ENCODE peak calls at places on chromosomes 3 and 15, in four cellular contexts. One of them, this sample, is unnamed.

GRCh38 chr3:4985330-4986174 is 6.3 kb downstream of the BHLHE40 start:
- DNase-seq in GM12878: no peak
- DNase-seq in K562: no peak
- DNase-seq in HepG2: peak; percentile 83
- DNase-seq in this sample: no peak

GRCh38 chr3:78732893-78733292 is 1034.9 kb downstream of the ROBO1 start:
- DNase-seq in GM12878: no peak
- DNase-seq in HepG2: no peak
- DNase-seq in K562: no peak
- DNase-seq in this sample: no peak

GRCh38 chr15:88255496-88256171 is 905 bp downstream of the NTRK3 start:
- DNase-seq in GM12878: no peak
- DNase-seq in HepG2: no peak
- DNase-seq in K562: no peak
- DNase-seq in this sample: peak; percentile 43

GRCh38 chr3:126436826-126437717 is 38.6 kb downstream of the ZXDC start:
- DNase-seq in K562: no peak
- DNase-seq in GM12878: no peak
- DNase-seq in HepG2: no peak
- DNase-seq in this sample: no peak

GRCh38 chr15:94576889-94577533 is 345.6 kb downstream of the MCTP2 start:
- DNase-seq in K562: peak; percentile 46
- DNase-seq in HepG2: peak; percentile 20
- DNase-seq in GM12878: no peak
- DNase-seq in this sample: peak; percentile 54

GRCh38 chr15:42939841-42940240 is 19.3 kb upstream of the TTBK2 start:
- DNase-seq in HepG2: no peak
- DNase-seq in GM12878: no peak
- DNase-seq in K562: no peak
- DNase-seq in this sample: no peak

GRCh38 chr3:148759425-148759824 is 61.7 kb downstream of the AGTR1 start:
- DNase-seq in HepG2: no peak
- DNase-seq in GM12878: no peak
- DNase-seq in K562: no peak
- DNase-seq in this sample: no peak

GRCh38 chr3:156448300-156448699 is 106.6 kb downstream of the SSR3 start:
- DNase-seq in GM12878: no peak
- DNase-seq in HepG2: peak; percentile 5
- DNase-seq in K562: peak; percentile 33
- DNase-seq in this sample: peak; percentile 65

GRCh38 chr3:168888781-168889180 is 774.7 kb downstream of the MECOM start:
- DNase-seq in GM12878: no peak
- DNase-seq in K562: no peak
- DNase-seq in HepG2: no peak
- DNase-seq in this sample: no peak

GRCh38 chr3:39385456-39386098 is 2.4 kb downstream of the SLC25A38 start:
- DNase-seq in K562: peak; percentile 38
- DNase-seq in HepG2: no peak
- DNase-seq in GM12878: no peak
- DNase-seq in this sample: no peak

GRCh38 chr15:55770808-55771207 is 27.9 kb upstream of the PRTG start:
- DNase-seq in HepG2: no peak
- DNase-seq in GM12878: no peak
- DNase-seq in K562: no peak
- DNase-seq in this sample: no peak

DNA sequence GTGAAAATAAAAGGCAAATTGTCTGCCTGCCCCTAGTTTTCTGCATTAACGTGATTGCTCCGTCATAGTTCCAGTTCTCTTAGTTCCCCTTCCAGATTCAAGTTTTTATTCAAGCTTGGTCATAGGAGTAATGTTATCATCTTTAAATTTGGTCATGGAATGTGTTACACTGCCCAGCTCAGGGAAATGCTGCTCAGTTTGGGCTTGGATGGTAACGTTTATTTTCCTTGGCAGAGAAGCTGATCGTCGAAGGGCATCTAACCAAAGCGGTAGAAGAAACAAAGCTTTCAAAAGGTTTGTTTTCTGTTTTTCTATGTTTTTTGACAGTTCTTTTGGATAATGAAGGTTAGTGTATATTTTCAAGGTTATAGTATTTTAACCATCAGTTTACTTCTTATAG is 118.4 kb upstream of the FLNB start:
- DNase-seq in K562: no peak
- DNase-seq in GM12878: no peak
- DNase-seq in HepG2: no peak
- DNase-seq in this sample: no peak
- TF ChIP-seq TARDBP in K562: no peak
- TF ChIP-seq TARDBP in GM12878: no peak
- TF ChIP-seq TARDBP in HepG2: no peak
- TF ChIP-seq TARDBP in this sample: no peak

GRCh38 chr15:29309139-29309538 is 39.5 kb upstream of the NSMCE3 start:
- DNase-seq in K562: no peak
- DNase-seq in HepG2: no peak
- DNase-seq in GM12878: peak; percentile 57
- DNase-seq in this sample: no peak

GRCh38 chr15:29316422-29316821 is 46.8 kb upstream of the NSMCE3 start:
- DNase-seq in HepG2: no peak
- DNase-seq in GM12878: no peak
- DNase-seq in K562: no peak
- DNase-seq in this sample: no peak

GRCh38 chr15:29308299-29308698 is 38.7 kb upstream of the NSMCE3 start:
- DNase-seq in K562: no peak
- DNase-seq in HepG2: no peak
- DNase-seq in GM12878: no peak
- DNase-seq in this sample: no peak

GRCh38 chr15:29312387-29312786 is 42.8 kb upstream of the NSMCE3 start:
- DNase-seq in GM12878: no peak
- DNase-seq in HepG2: no peak
- DNase-seq in K562: no peak
- DNase-seq in this sample: no peak
- TF ChIP-seq FOXM1 in GM12878: peak; percentile 65
- TF ChIP-seq FOXM1 in HepG2: no peak
- TF ChIP-seq FOXM1 in K562: no peak
- TF ChIP-seq FOXM1 in this sample: no peak

GRCh38 chr15:70580958-70581357 is 182.4 kb downstream of the UACA start:
- DNase-seq in K562: no peak
- DNase-seq in GM12878: no peak
- DNase-seq in HepG2: no peak
- DNase-seq in this sample: no peak
- TF ChIP-seq TARDBP in K562: no peak
- TF ChIP-seq TARDBP in GM12878: no peak
- TF ChIP-seq TARDBP in HepG2: no peak
- TF ChIP-seq TARDBP in this sample: no peak

GRCh38 chr3:57120040-57120802 is 44.9 kb downstream of the IL17RD start:
- DNase-seq in K562: no peak
- DNase-seq in HepG2: no peak
- DNase-seq in GM12878: no peak
- DNase-seq in this sample: no peak
- TF ChIP-seq FOXM1 in K562: no peak
- TF ChIP-seq FOXM1 in HepG2: no peak
- TF ChIP-seq FOXM1 in GM12878: no peak
- TF ChIP-seq FOXM1 in this sample: no peak

GRCh38 chr3:153215497-153215896 is 53.5 kb downstream of the RAP2B start:
- DNase-seq in GM12878: no peak
- DNase-seq in HepG2: no peak
- DNase-seq in K562: no peak
- DNase-seq in this sample: no peak

GRCh38 chr3:153210116-153210515 is 48.1 kb downstream of the RAP2B start:
- DNase-seq in GM12878: no peak
- DNase-seq in K562: peak; percentile 15
- DNase-seq in HepG2: no peak
- DNase-seq in this sample: no peak

GRCh38 chr3:153210660-153211059 is 48.6 kb downstream of the RAP2B start:
- DNase-seq in HepG2: no peak
- DNase-seq in K562: no peak
- DNase-seq in GM12878: no peak
- DNase-seq in this sample: no peak

GRCh38 chr3:153209596-153209995 is 47.6 kb downstream of the RAP2B start:
- DNase-seq in HepG2: no peak
- DNase-seq in K562: no peak
- DNase-seq in GM12878: no peak
- DNase-seq in this sample: no peak
- TF ChIP-seq TARDBP in HepG2: no peak
- TF ChIP-seq TARDBP in K562: no peak
- TF ChIP-seq TARDBP in GM12878: no peak
- TF ChIP-seq TARDBP in this sample: no peak

GRCh38 chr3:54125317-54125716 is 3.0 kb downstream of the CACNA2D3 start:
- DNase-seq in HepG2: no peak
- DNase-seq in K562: no peak
- DNase-seq in GM12878: no peak
- DNase-seq in this sample: no peak
- TF ChIP-seq FOXM1 in HepG2: no peak
- TF ChIP-seq FOXM1 in K562: no peak
- TF ChIP-seq FOXM1 in GM12878: no peak
- TF ChIP-seq FOXM1 in this sample: no peak

GRCh38 chr3:69879051-69879450 is 120.5 kb upstream of the SAMMSON start:
- DNase-seq in GM12878: no peak
- DNase-seq in K562: no peak
- DNase-seq in HepG2: no peak
- DNase-seq in this sample: no peak

GRCh38 chr3:69878254-69878653 is 121.3 kb upstream of the SAMMSON start:
- DNase-seq in GM12878: no peak
- DNase-seq in K562: no peak
- DNase-seq in HepG2: no peak
- DNase-seq in this sample: no peak

GRCh38 chr3:69882560-69882959 is 117.0 kb upstream of the SAMMSON start:
- DNase-seq in K562: no peak
- DNase-seq in GM12878: no peak
- DNase-seq in HepG2: no peak
- DNase-seq in this sample: no peak

GRCh38 chr3:69880069-69880640 is 119.4 kb upstream of the SAMMSON start:
- DNase-seq in K562: no peak
- DNase-seq in GM12878: no peak
- DNase-seq in HepG2: no peak
- DNase-seq in this sample: no peak

DNA sequence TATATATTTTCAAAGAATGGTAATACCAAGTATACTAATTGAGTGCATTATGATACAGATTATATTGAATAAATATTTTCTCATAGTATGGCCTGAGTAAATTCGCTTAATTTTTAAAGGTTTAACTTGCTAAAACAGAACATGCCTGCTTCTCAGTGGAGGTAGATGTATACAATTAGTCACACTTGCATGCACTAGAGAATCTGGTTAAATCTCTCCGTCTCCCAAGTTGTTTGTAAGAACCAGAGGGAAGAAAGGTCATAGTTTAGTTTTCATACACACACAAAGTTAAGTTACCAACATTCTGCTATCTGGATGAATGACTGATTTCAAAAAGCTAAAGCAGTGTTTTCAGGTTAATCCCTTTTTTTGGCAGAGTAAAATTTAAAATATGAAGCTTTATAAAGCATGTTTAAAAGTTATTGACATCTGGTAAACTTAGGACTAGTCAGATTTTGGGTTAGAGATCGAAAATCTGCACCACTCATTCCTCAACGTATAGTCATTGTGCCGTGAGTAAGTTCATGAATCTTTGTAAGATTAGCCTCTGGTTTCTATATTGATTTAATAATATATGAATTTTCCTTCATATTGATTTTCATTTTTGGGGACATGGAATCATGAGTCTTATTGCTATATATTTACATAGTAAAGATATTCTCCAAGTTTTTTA is 117.6 kb upstream of the SAMMSON start:
- DNase-seq in K562: no peak
- DNase-seq in HepG2: no peak
- DNase-seq in GM12878: no peak
- DNase-seq in this sample: no peak
- TF ChIP-seq TARDBP in K562: no peak
- TF ChIP-seq TARDBP in HepG2: no peak
- TF ChIP-seq TARDBP in GM12878: no peak
- TF ChIP-seq TARDBP in this sample: no peak

GRCh38 chr15:59632714-59633113 is 21.1 kb downstream of the GCNT3 start:
- DNase-seq in GM12878: no peak
- DNase-seq in K562: no peak
- DNase-seq in HepG2: peak; percentile 19
- DNase-seq in this sample: peak; percentile 25
- TF ChIP-seq FOXM1 in GM12878: no peak
- TF ChIP-seq FOXM1 in K562: no peak
- TF ChIP-seq FOXM1 in HepG2: no peak
- TF ChIP-seq FOXM1 in this sample: no peak

GRCh38 chr3:172701758-172702157 is 9.1 kb downstream of the NCEH1 start:
- DNase-seq in HepG2: peak; percentile 34
- DNase-seq in GM12878: no peak
- DNase-seq in K562: no peak
- DNase-seq in this sample: no peak
- TF ChIP-seq TARDBP in HepG2: no peak
- TF ChIP-seq TARDBP in GM12878: no peak
- TF ChIP-seq TARDBP in K562: no peak
- TF ChIP-seq TARDBP in this sample: no peak

GRCh38 chr15:74822233-74822632 is 4.2 kb upstream of the CPLX3 start:
- DNase-seq in GM12878: no peak
- DNase-seq in HepG2: no peak
- DNase-seq in K562: no peak
- DNase-seq in this sample: no peak

GRCh38 chr15:74823324-74823723 is 3.1 kb upstream of the CPLX3 start:
- DNase-seq in HepG2: no peak
- DNase-seq in K562: no peak
- DNase-seq in GM12878: no peak
- DNase-seq in this sample: no peak

GRCh38 chr15:74820056-74820455 is 6.4 kb upstream of the CPLX3 start:
- DNase-seq in GM12878: no peak
- DNase-seq in K562: no peak
- DNase-seq in HepG2: no peak
- DNase-seq in this sample: no peak

GRCh38 chr15:74821790-74822158 is 4.7 kb upstream of the CPLX3 start:
- DNase-seq in GM12878: no peak
- DNase-seq in K562: no peak
- DNase-seq in HepG2: no peak
- DNase-seq in this sample: no peak

GRCh38 chr15:74821091-74821789 is 5.2 kb upstream of the CPLX3 start:
- DNase-seq in K562: no peak
- DNase-seq in HepG2: no peak
- DNase-seq in GM12878: peak; percentile 45
- DNase-seq in this sample: no peak
- TF ChIP-seq FOXM1 in K562: no peak
- TF ChIP-seq FOXM1 in HepG2: no peak
- TF ChIP-seq FOXM1 in GM12878: no peak
- TF ChIP-seq FOXM1 in this sample: no peak